ENCODE peak calls at places on chromosomes 13 and 19, in four cellular contexts. K is retinal pigment epithelial cell, L is tibial nerve, B is HL-60. M is an unnamed sample.

GRCh38 chr13:113996081-113996911 is 22.4 kb upstream of the C13orf46 start:
- DNase-seq in L (no peak), B (no peak), K (no peak), M (peak)

GRCh38 chr13:26168276-26168814 is 53.8 kb downstream of the RNF6 start:
- DNase-seq in K (no peak), B (no peak), L (no peak), M (no peak)

GRCh38 chr13:77388944-77389616 is 62.2 kb upstream of the MYCBP2 start:
- DNase-seq in B (no peak), L (no peak), K (no peak), M (no peak)

GRCh38 chr13:48500652-48501197 is 32.2 kb downstream of the RCBTB2 start:
- DNase-seq in K (peak), B (peak), L (no peak), M (no peak)

GRCh38 chr19:16587031-16588023 is 15.1 kb upstream of the SLC35E1 start:
- DNase-seq in L (peak), B (peak), K (no peak), M (no peak)

GRCh38 chr13:98173431-98173921 is 3.6 kb downstream of the RNF113B start:
- DNase-seq in K (peak), B (no peak), L (peak), M (no peak)

GRCh38 chr13:48533986-48534600 is 1.2 kb upstream of the RCBTB2 start:
- DNase-seq in L (no peak), K (peak), B (no peak), M (no peak)

GRCh38 chr13:60001892-60002291 is 161.8 kb downstream of the DIAPH3 start:
- DNase-seq in L (no peak), B (no peak), K (no peak), M (no peak)

GRCh38 chr13:96141032-96141431 is 51.1 kb downstream of the HS6ST3 start:
- DNase-seq in L (no peak), K (no peak), B (no peak), M (no peak)

GRCh38 chr19:43476606-43477005 is 11.2 kb upstream of the LYPD3 start:
- DNase-seq in L (no peak), K (peak), B (no peak), M (no peak)

GRCh38 chr13:47997384-47997783 is 3.7 kb downstream of the SUCLA2 start:
- DNase-seq in L (no peak), B (no peak), K (no peak), M (no peak)

GRCh38 chr13:51799261-51799660 is 4.7 kb downstream of the DHRS12 start:
- DNase-seq in K (no peak), L (no peak), B (no peak), M (no peak)

GRCh38 chr13:23608704-23609413 is 38.6 kb downstream of the TNFRSF19 start:
- DNase-seq in K (no peak), B (no peak), L (peak), M (peak)

GRCh38 chr13:32060319-32060924 is 28.8 kb downstream of the FRY start:
- DNase-seq in K (no peak), B (no peak), L (no peak), M (no peak)

GRCh38 chr13:79973533-79973963 is 367.4 kb downstream of the SPRY2 start:
- DNase-seq in K (no peak), B (no peak), L (no peak), M (peak)

GRCh38 chr19:53647350-53647749 is 15.6 kb downstream of the DPRX start:
- DNase-seq in K (no peak), L (no peak), B (no peak), M (no peak)

GRCh38 chr13:93183302-93183701 is 43.3 kb upstream of the GPC6 start:
- DNase-seq in L (no peak), K (no peak), B (no peak), M (no peak)

GRCh38 chr13:20891768-20892167 is 10.8 kb downstream of the XPO4 start:
- DNase-seq in L (no peak), K (no peak), B (no peak), M (no peak)

GRCh38 chr13:51998723-51999471 is 12.4 kb downstream of the ATP7B start:
- DNase-seq in B (no peak), K (no peak), L (no peak), M (no peak)

GRCh38 chr19:40806385-40807146 is 7.6 kb downstream of the EGLN2 start:
- DNase-seq in B (no peak), K (peak), L (peak), M (peak)

GRCh38 chr13:33264620-33264978 is 21.0 kb downstream of the STARD13 start:
- DNase-seq in L (no peak), B (no peak), K (no peak), M (no peak)

GRCh38 chr13:25922373-25922772 is 129.4 kb downstream of the SHISA2 start:
- DNase-seq in L (no peak), K (no peak), B (peak), M (no peak)

GRCh38 chr13:72952529-72953141 is 106.2 kb upstream of the KLF5 start:
- DNase-seq in L (no peak), B (no peak), K (no peak), M (no peak)

GRCh38 chr19:1754651-1755466 is 1.6 kb downstream of the ONECUT3 start:
- DNase-seq in B (peak), L (no peak), K (no peak), M (no peak)

GRCh38 chr13:50476579-50476978 is 366.9 kb downstream of the DLEU7 start:
- DNase-seq in B (no peak), L (no peak), K (no peak), M (no peak)

GRCh38 chr19:32373614-32374295 is 28.3 kb downstream of the ZNF507 start:
- DNase-seq in K (peak), L (no peak), B (no peak), M (no peak)

DNA sequence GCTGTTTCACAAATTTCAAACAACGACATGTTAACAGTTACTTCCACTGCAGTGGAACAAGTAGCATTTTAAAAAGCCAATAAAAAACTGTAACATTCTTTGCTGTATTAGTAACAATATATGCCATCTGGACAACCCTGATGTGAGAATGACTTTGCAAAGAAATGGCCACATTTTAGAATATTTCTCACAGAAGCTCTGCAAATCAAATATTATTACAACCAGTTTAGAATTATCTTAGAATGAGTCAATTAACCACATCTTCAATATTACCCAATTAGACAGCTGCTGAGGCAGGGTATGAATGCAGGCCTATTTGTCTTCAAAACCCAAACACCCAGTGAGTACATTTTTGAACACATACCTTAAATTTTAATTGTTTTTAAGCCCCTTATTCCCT is 3.2 kb downstream of the ZNF699 start:
- DNase-seq in B (no peak), K (no peak), L (no peak), M (no peak)
- H3K4me3 ChIP-seq in B (no peak), K (no peak), L (no peak), M (no peak)

DNA sequence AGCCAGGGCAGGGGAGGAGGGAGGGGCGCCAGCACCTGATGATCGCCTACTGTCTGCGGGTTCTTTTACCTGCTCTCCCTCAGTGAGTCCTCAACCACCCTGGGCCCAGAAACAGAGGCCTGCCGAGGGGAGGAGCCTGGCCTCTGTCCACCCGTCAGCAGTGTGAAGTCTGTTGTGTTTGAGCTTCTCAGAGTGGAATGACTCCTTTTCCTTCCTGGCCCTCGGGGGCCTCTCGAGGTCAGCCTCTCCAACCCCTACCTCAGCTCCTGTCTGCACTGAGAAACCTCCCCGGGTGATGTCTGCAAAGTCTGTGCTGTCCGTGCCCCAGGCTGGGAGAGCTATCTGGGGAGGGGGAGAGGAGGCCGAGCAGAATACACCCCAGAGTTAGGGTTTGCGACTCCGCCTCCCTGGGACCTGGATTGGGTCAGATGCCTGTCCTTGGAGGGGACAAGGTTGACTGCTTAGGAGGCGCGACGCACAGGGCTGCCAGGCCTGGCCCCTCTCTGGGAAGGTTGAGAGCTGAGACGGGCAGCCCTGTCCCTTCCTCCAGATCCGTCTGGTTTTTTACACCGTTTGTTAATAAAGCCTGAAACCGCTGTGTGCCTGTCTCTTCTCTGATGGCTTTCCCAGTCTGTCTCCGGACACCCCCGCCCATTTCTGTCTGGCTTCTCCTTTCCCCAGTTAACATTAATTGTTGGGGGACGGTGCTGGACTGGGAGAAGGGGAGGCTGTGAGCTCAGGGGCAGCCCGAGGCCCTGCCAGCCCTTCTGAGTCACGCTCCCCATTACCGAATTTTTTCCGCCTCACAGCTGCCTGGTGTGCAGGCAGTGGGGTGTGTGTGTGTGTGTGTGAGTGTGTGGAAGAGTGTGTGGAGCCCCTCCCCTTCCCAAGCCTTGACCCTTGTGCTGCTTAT is 1.0 kb upstream of the SSC5D start:
- DNase-seq in K (peak), B (peak), L (peak), M (peak)
- H3K4me3 ChIP-seq in K (peak), B (no peak), L (no peak), M (no peak)

GRCh38 chr13:99191900-99192399 is 8.7 kb upstream of the UBAC2 start:
- DNase-seq in K (no peak), B (no peak), L (no peak), M (no peak)
- H3K4me3 ChIP-seq in K (no peak), B (no peak), L (no peak), M (no peak)

GRCh38 chr13:30727491-30728350 is 7.6 kb upstream of the ALOX5AP start:
- DNase-seq in B (no peak), L (no peak), K (no peak), M (no peak)

GRCh38 chr13:30730526-30730925 is 4.8 kb upstream of the ALOX5AP start:
- DNase-seq in L (no peak), K (no peak), B (no peak), M (no peak)

GRCh38 chr13:30734434-30734833 is 909 bp upstream of the ALOX5AP start:
- DNase-seq in K (no peak), L (no peak), B (no peak), M (no peak)

GRCh38 chr13:30735025-30735967 is at the start of gene ALOX5AP:
- DNase-seq in L (no peak), B (peak), K (no peak), M (no peak)

DNA sequence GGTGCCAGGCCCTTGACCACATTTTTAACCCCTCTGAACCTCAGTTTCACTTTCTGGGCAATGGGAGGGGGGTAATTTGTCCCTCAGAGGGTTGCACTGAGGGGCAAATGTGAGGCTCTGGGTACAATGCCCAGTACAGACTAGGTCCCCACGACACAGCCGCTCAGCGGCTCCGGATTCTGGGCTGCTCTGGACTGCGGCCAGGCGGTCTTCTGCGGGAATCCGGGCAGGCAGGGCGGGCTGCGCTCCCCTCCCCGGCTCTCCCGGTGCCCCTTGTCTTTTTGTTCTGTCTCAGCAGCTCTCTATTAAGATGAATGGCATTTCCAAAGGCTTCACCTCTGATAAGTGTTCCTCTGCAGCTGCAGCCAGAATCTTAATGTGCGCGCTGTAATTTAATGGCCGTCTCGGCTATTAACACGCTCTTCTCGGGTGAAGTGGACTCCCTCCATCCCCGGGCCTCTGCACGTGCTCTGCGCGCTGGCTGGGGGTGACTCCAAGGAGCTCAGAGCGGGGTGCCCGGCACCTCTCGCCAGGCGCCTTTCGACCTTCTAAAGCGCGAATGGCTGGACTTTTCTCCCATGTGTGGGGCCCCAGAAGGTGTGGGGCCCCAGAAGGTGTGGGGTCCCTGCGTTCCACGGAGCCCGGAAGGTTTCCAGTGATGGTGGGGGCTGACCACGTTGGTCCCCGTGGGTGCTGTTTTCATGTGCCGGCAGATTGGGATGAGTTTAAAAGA is 3.5 kb upstream of the ALOX5AP start:
- DNase-seq in L (no peak), B (no peak), K (no peak), M (no peak)
- H3K4me3 ChIP-seq in L (no peak), B (no peak), K (no peak), M (no peak)

DNA sequence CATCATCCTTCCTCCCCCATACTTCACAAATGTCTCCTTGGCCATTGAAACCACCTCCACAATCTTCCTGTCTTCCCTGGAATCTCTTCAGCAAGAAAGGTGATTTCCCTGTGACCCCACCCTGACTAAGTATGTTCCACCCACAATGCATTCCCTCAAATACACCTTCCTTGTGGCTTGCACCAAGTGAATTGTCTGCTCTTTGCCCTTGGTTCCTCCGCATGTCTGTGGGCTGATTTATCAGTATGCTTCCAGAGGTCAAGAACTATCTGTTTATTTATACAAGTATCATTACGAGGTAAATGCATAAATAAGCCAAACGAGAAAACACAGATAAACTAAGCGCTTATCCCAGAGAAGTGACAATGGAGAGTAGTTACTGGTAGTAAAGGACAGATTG is 45.4 kb upstream of the POMP start:
- DNase-seq in L (no peak), B (no peak), K (no peak), M (no peak)
- H3K4me3 ChIP-seq in L (no peak), B (no peak), K (no peak), M (no peak)

DNA sequence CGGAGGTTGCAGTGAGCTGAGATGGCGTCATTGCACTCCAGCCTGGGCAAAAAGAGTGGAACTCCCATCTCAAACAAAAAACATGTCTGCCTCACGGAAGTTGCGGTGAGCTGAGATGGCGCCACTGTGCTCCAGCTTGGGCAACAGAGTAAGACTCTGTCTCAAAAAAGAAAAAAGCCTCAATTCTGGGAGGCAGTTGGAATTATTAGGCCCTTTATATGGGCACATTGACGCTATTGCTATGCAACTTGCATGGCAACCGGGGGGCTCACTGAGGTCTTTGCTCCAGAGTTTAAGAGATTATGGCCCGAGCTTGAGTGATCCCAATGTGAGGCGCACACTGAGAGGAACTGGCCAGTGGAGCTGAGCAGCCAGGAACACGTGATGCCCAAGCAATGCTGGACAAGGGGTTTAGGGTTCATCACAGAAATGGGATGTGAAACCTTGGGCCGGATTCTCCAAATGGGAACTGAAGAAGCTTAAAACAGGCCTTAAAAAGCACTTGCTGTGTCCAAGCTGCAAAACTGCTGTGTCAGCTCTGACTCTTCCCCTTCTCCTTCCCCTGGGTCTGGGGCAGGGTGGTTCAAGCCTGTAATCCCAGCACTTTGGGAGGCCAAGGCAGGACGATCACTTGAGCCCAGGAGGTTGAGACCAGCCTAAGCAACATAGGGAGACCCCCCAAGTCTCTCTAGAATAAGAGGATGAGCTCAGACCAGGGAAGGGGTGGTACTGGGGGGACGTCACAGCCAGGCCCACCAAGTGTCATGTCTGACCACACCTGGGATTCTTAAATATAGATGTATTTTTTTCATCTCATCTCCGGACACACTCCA is 2.5 kb downstream of the FTL start:
- DNase-seq in B (peak), L (peak), K (no peak), M (no peak)
- H3K4me3 ChIP-seq in B (no peak), L (peak), K (no peak), M (peak)

GRCh38 chr13:56396318-56396717 is 744.4 kb upstream of the PRR20A start:
- DNase-seq in L (no peak), K (no peak), B (no peak), M (no peak)
- H3K4me3 ChIP-seq in L (no peak), K (no peak), B (no peak), M (no peak)

GRCh38 chr13:24661713-24662112 is 18.5 kb upstream of the ATP12A start:
- DNase-seq in K (no peak), L (no peak), B (no peak), M (no peak)
- H3K4me3 ChIP-seq in K (no peak), L (no peak), B (no peak), M (no peak)

GRCh38 chr19:19379527-19379926 is 25.9 kb upstream of the GATAD2A start:
- DNase-seq in L (no peak), K (peak), B (no peak), M (no peak)
- H3K4me3 ChIP-seq in L (no peak), K (no peak), B (no peak), M (no peak)

DNA sequence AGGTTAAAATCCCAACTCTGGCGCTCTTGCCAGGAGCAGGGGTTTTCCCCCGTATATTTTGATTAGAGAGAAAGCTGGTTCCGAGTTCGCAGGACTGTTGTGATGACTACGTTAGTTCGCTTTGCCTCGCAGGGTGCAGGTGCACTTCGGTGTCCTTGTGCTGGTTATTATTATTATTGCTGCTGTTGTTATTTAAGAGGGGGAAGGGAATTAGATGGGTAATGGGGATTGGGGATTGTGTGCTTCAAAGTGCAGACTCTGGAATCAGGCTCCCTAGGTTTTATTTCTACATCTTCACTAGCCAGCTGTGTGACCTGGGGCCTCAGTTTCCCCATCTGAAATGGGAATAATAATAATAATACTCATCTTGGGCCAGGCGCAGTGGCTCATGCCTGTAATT is 15.2 kb downstream of the ACP7 start:
- DNase-seq in K (no peak), L (no peak), B (no peak), M (no peak)
- H3K4me3 ChIP-seq in K (no peak), L (no peak), B (no peak), M (no peak)